ENCODE peak calls at places on chromosomes 5 and 9, in nine cellular contexts. O is heart left ventricle, W is AG04450, B is HCT116, Q is H1, K is pancreas, Y is upper lobe of right lung, C is ovary, Z is esophagus squamous epithelium. L is an unnamed sample.

GRCh38 chr9:113219972-113220371 is 1.1 kb downstream of the FKBP15 start:
- DNase-seq in O (no peak), W (peak), B (no peak), Q (no peak), K (no peak), Y (no peak), C (no peak), Z (no peak), L (no peak)

GRCh38 chr5:36606437-36607113 is at the start of gene SLC1A3:
- DNase-seq in O (peak), W (no peak), B (peak), Q (no peak), K (no peak), Y (peak), C (peak), Z (no peak), L (peak)

GRCh38 chr5:167916261-167916660 is 375.2 kb upstream of the WWC1 start:
- DNase-seq in O (no peak), W (no peak), B (no peak), Q (no peak), K (no peak), Y (no peak), C (no peak), Z (no peak), L (no peak)

GRCh38 chr5:9423611-9424010 is 122.3 kb downstream of the SEMA5A start:
- DNase-seq in O (no peak), W (no peak), B (no peak), Q (no peak), K (no peak), Y (no peak), C (no peak), Z (no peak), L (no peak)

GRCh38 chr5:128455861-128456361 is 82.1 kb downstream of the FBN2 start:
- DNase-seq in O (no peak), W (no peak), B (no peak), Q (no peak), K (peak), Y (no peak), C (no peak), Z (no peak), L (no peak)

GRCh38 chr5:55691265-55692105 is 20.6 kb downstream of the SLC38A9 start:
- DNase-seq in O (no peak), W (no peak), B (peak), Q (no peak), K (no peak), Y (no peak), C (no peak), Z (no peak), L (peak)

GRCh38 chr9:112174223-112174964 is 703 bp downstream of the SUSD1 start:
- DNase-seq in O (peak), W (no peak), B (no peak), Q (no peak), K (peak), Y (peak), C (no peak), Z (no peak), L (no peak)

GRCh38 chr9:101977614-101978210 is 239.3 kb upstream of the GRIN3A start:
- DNase-seq in O (no peak), W (no peak), B (peak), Q (no peak), K (no peak), Y (no peak), C (no peak), Z (no peak), L (no peak)

GRCh38 chr5:140240987-140241706 is 61.8 kb downstream of the PFDN1 start:
- DNase-seq in O (peak), W (peak), B (peak), Q (no peak), K (peak), Y (peak), C (peak), Z (no peak), L (peak)

GRCh38 chr9:13487936-13488335 is 208.4 kb upstream of the MPDZ start:
- DNase-seq in O (no peak), W (no peak), B (no peak), Q (no peak), K (no peak), Y (no peak), C (no peak), Z (no peak), L (no peak)

GRCh38 chr9:13484186-13484585 is 204.7 kb upstream of the MPDZ start:
- DNase-seq in O (no peak), W (no peak), B (no peak), Q (no peak), K (no peak), Y (no peak), C (no peak), Z (no peak), L (no peak)

GRCh38 chr9:13487071-13487470 is 207.6 kb upstream of the MPDZ start:
- DNase-seq in O (no peak), W (no peak), B (no peak), Q (no peak), K (no peak), Y (no peak), C (no peak), Z (no peak), L (no peak)

GRCh38 chr9:13487498-13487897 is 208.0 kb upstream of the MPDZ start:
- DNase-seq in O (no peak), W (no peak), B (no peak), Q (no peak), K (no peak), Y (no peak), C (no peak), Z (no peak), L (no peak)

DNA sequence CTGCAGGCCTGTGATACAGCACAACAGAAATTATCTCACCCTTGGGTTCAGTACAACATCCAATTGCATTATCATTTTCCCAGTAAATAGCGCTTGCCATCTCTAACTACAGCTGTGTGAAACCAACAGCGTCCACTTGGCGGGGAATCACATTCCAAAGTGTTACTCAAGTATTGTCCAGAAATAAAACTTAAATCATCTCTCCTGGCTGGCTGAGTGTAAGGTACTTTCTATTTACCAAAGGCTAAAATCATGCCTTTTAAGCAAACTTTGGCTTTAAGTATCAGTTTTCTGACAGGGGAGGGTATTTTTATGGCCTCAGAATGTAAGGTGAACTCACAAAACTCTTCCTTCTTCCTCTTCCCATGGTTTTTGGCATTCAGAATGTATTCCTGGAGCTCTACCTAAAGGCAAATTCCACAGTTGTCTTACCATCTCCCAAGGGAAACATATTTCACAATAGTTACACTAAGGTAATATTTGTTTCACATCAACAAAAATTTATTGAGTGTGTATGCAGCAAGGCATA is 205.6 kb upstream of the MPDZ start:
- DNase-seq in O (peak), W (no peak), B (no peak), Q (no peak), K (no peak), Y (no peak), C (peak), Z (no peak), L (no peak)
- TF ChIP-seq CTCF in O (no peak), W (no peak), B (no peak), Q (peak), K (no peak), Y (no peak), C (peak), Z (no peak), L (no peak)

GRCh38 chr9:34653610-34654072 is 1.7 kb downstream of the IL11RA start:
- DNase-seq in O (peak), W (no peak), B (no peak), Q (no peak), K (peak), Y (no peak), C (peak), Z (no peak), L (no peak)

GRCh38 chr9:34653131-34653530 is 1.1 kb downstream of the IL11RA start:
- DNase-seq in O (no peak), W (no peak), B (no peak), Q (no peak), K (no peak), Y (no peak), C (no peak), Z (no peak), L (no peak)

GRCh38 chr9:34651286-34651685 is 699 bp upstream of the IL11RA start:
- DNase-seq in O (peak), W (no peak), B (no peak), Q (no peak), K (no peak), Y (no peak), C (peak), Z (no peak), L (no peak)

GRCh38 chr9:34651876-34652602 is at the start of gene IL11RA:
- DNase-seq in O (peak), W (no peak), B (peak), Q (peak), K (peak), Y (peak), C (peak), Z (no peak), L (peak)

GRCh38 chr9:34652608-34653007 is 623 bp downstream of the IL11RA start:
- DNase-seq in O (no peak), W (no peak), B (no peak), Q (no peak), K (no peak), Y (no peak), C (no peak), Z (no peak), L (no peak)
- H3K27ac ChIP-seq in O (peak), W (no peak), B (peak), Q (no peak), K (peak), Y (peak), C (peak), Z (peak), L (peak)

DNA sequence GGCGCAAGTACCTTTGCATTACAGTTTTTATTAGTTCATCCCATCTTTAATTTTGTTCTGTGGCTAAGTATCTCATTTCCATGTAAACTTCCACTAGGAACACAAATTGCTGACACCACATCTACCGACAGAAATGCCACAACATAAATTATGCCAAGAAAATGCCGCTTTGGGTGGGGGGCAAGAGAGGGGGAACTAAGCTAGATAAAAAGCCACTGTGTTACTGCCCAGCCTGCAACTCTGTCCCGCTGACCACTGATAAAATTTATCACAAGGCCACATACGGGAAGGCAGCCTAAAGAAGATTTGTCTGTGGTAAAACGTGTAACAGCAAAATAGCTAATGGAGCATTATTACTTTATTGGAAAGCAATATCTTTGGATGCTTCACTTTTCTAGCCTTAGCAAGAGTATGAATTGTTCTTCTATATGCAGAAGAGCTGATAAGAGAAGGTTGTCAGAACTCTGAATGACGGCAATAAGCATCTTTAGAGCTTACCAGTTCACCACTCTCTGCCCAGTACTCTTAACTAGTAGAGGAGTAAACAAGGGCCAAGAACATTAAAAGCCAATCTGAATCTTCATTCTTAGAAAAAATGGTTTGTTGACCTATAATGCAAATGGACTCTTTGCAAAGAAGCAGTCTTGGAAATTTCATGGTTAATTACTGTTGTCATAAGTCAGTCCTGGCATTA is 172.2 kb upstream of the MEF2C start:
- DNase-seq in O (no peak), W (no peak), B (no peak), Q (no peak), K (no peak), Y (no peak), C (no peak), Z (no peak), L (no peak)
- TF ChIP-seq CTCF in O (no peak), W (no peak), B (no peak), Q (no peak), K (no peak), Y (no peak), C (no peak), Z (no peak), L (no peak)

DNA sequence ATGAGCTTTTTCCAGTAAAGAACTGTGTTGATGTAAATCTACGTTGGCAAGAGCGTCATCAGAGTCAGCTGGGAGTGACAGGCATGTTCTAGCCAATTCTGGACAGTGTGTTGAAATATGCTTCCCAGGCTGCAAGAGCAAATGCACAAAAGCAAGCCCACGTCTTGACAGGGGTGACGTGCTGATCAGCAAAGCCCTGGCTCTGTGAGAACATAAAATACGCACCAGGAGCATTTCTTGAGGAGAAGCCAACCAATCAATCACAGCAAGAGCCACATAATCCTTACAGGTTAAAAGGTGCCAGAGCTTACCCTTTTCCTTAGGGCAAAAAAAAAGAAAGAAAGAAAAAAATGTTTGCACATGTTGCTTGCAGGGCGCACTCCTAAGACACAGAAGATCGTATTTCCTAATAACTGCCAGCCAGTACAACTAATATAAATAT is 148.1 kb downstream of the PDE4D start:
- DNase-seq in O (no peak), W (no peak), B (no peak), Q (no peak), K (no peak), Y (no peak), C (no peak), Z (no peak), L (no peak)
- H3K27ac ChIP-seq in O (peak), W (no peak), B (no peak), Q (no peak), K (no peak), Y (peak), C (no peak), Z (peak), L (no peak)

GRCh38 chr9:130262771-130263170 is 2.8 kb upstream of the HMCN2 start:
- DNase-seq in O (no peak), W (no peak), B (no peak), Q (no peak), K (no peak), Y (no peak), C (no peak), Z (no peak), L (no peak)

GRCh38 chr9:130263601-130264413 is 1.8 kb upstream of the HMCN2 start:
- DNase-seq in O (no peak), W (no peak), B (peak), Q (no peak), K (no peak), Y (no peak), C (no peak), Z (no peak), L (no peak)

GRCh38 chr9:130260816-130261765 is 4.5 kb upstream of the HMCN2 start:
- DNase-seq in O (no peak), W (no peak), B (no peak), Q (no peak), K (no peak), Y (no peak), C (no peak), Z (no peak), L (no peak)

GRCh38 chr9:130264414-130265350 is 878 bp upstream of the HMCN2 start:
- DNase-seq in O (no peak), W (no peak), B (no peak), Q (no peak), K (peak), Y (no peak), C (no peak), Z (no peak), L (no peak)

GRCh38 chr9:130262061-130262745 is 3.4 kb upstream of the HMCN2 start:
- DNase-seq in O (peak), W (no peak), B (no peak), Q (no peak), K (no peak), Y (no peak), C (no peak), Z (no peak), L (no peak)
- TF ChIP-seq CTCF in O (no peak), W (no peak), B (no peak), Q (no peak), K (no peak), Y (no peak), C (no peak), Z (no peak), L (no peak)

L was measured in Panc1.